ENCODE peak calls at places on chromosome 2, in nine cellular contexts. A is A549; Q is cardiac muscle cell; X is heart right ventricle; E is mesendoderm; W is dorsolateral prefrontal cortex; T is CD8-positive, alpha-beta memory T cell; J is suprapubic skin; K is heart left ventricle. Z is an unnamed sample.

GRCh38 chr2:201233192-201234166 is 26.9 kb upstream of the CASP8 start:
- DNase-seq in E (peak), Q (peak), J (no peak), W (no peak), X (peak), T (peak), K (peak), A (peak), Z (no peak)

GRCh38 chr2:240277073-240277806 is 136.8 kb upstream of the OTOS start:
- DNase-seq in J (no peak), K (peak), W (no peak), T (no peak), Q (peak), X (peak), A (no peak), E (no peak), Z (no peak)

GRCh38 chr2:14632133-14632936 is at the start of gene LRATD1:
- DNase-seq in E (peak), A (peak), K (peak), Q (peak), W (peak), T (no peak), J (peak), X (peak), Z (peak)

GRCh38 chr2:118374974-118375745 is 286.9 kb downstream of the INSIG2 start:
- DNase-seq in J (no peak), W (no peak), T (no peak), X (no peak), E (no peak), A (no peak), Q (no peak), K (no peak), Z (no peak)

GRCh38 chr2:100870652-100871531 is 51.0 kb downstream of the NPAS2 start:
- DNase-seq in W (no peak), X (no peak), K (no peak), A (no peak), T (no peak), E (peak), J (peak), Q (no peak), Z (no peak)

GRCh38 chr2:19282305-19282704 is 76.1 kb downstream of the OSR1 start:
- DNase-seq in J (no peak), K (no peak), E (no peak), W (no peak), Q (no peak), X (no peak), T (no peak), A (no peak), Z (no peak)

GRCh38 chr2:45028276-45028675 is 19.0 kb upstream of the SIX2 start:
- DNase-seq in K (no peak), A (peak), J (no peak), W (no peak), Q (peak), E (no peak), T (no peak), X (no peak), Z (no peak)

GRCh38 chr2:180971811-180972210 is 8.6 kb upstream of the UBE2E3 start:
- DNase-seq in E (no peak), X (no peak), J (no peak), W (no peak), T (no peak), A (no peak), Q (no peak), K (no peak), Z (no peak)

GRCh38 chr2:219570924-219571310 is 422 bp downstream of the OBSL1 start:
- DNase-seq in E (no peak), X (no peak), W (no peak), K (no peak), J (no peak), Q (peak), T (no peak), A (no peak), Z (no peak)

GRCh38 chr2:202436631-202437030 is 60.5 kb downstream of the BMPR2 start:
- DNase-seq in E (no peak), X (no peak), A (no peak), Q (peak), T (no peak), K (no peak), J (no peak), W (no peak), Z (no peak)

GRCh38 chr2:238573916-238574315 is 147.2 kb downstream of the ASB1 start:
- DNase-seq in T (no peak), K (no peak), J (peak), W (no peak), E (no peak), A (no peak), Q (no peak), X (no peak), Z (no peak)

GRCh38 chr2:69539549-69539908 is 102.3 kb upstream of the NFU1 start:
- DNase-seq in A (no peak), Q (no peak), K (no peak), X (no peak), J (no peak), T (no peak), E (no peak), W (no peak), Z (no peak)

GRCh38 chr2:212646698-212647097 is 108.1 kb upstream of the ERBB4 start:
- DNase-seq in W (no peak), A (no peak), X (no peak), T (no peak), J (no peak), K (no peak), E (no peak), Q (no peak), Z (no peak)

GRCh38 chr2:85032621-85033020 is 61.7 kb downstream of the KCMF1 start:
- DNase-seq in K (no peak), X (no peak), E (no peak), A (peak), Q (no peak), T (no peak), J (no peak), W (no peak), Z (no peak)

GRCh38 chr2:68438455-68439303 is 28.4 kb downstream of the FBXO48 start:
- DNase-seq in A (no peak), T (no peak), W (no peak), X (no peak), J (no peak), Q (peak), E (no peak), K (no peak), Z (no peak)

GRCh38 chr2:60439219-60439974 is 114.1 kb downstream of the BCL11A start:
- DNase-seq in K (peak), E (no peak), W (no peak), J (no peak), X (peak), Q (peak), T (no peak), A (no peak), Z (peak)

GRCh38 chr2:240604291-240604938 is 17.9 kb downstream of the CAPN10 start:
- DNase-seq in K (peak), J (peak), T (no peak), Q (peak), A (peak), E (peak), W (peak), X (peak), Z (peak)

GRCh38 chr2:68805025-68805424 is 66.2 kb downstream of the BMP10 start:
- DNase-seq in E (no peak), Q (no peak), A (no peak), W (no peak), X (no peak), K (no peak), J (no peak), T (no peak), Z (no peak)

GRCh38 chr2:172427256-172427989 is at the start of gene ITGA6:
- DNase-seq in K (peak), Q (peak), X (peak), A (peak), T (peak), J (peak), E (peak), W (peak), Z (peak)

GRCh38 chr2:166404831-166405568 is 29.3 kb upstream of the SCN9A start:
- DNase-seq in W (no peak), X (no peak), J (no peak), K (no peak), E (no peak), Q (no peak), T (no peak), A (no peak), Z (no peak)

GRCh38 chr2:70140978-70141753 is 49.7 kb downstream of the C2orf42 start:
- DNase-seq in A (peak), J (no peak), E (peak), T (peak), W (no peak), Q (peak), X (peak), K (no peak), Z (no peak)

GRCh38 chr2:168089200-168089599 is 158.2 kb downstream of the STK39 start:
- DNase-seq in K (no peak), W (no peak), Q (no peak), T (no peak), X (no peak), A (no peak), J (no peak), E (no peak), Z (no peak)

GRCh38 chr2:100876231-100876860 is 56.4 kb downstream of the NPAS2 start:
- DNase-seq in T (no peak), E (no peak), A (no peak), X (no peak), K (no peak), J (no peak), Q (no peak), W (no peak), Z (no peak)

GRCh38 chr2:61275575-61276184 is 113.7 kb downstream of the C2orf74 start:
- DNase-seq in A (no peak), W (no peak), K (no peak), X (no peak), Q (no peak), T (no peak), J (no peak), E (no peak), Z (no peak)

GRCh38 chr2:16635796-16636699 is 29.6 kb downstream of the CYRIA start:
- DNase-seq in K (no peak), J (no peak), T (no peak), X (no peak), W (no peak), A (no peak), Q (peak), E (no peak), Z (peak)

GRCh38 chr2:36058953-36059352 is 296.6 kb upstream of the CRIM1 start:
- DNase-seq in A (no peak), Q (no peak), K (no peak), E (peak), T (no peak), X (no peak), J (no peak), W (no peak), Z (no peak)

GRCh38 chr2:190846746-190847145 is 33.9 kb upstream of the GLS start:
- DNase-seq in W (no peak), A (peak), T (no peak), J (no peak), K (no peak), Q (no peak), E (no peak), X (no peak), Z (no peak)

GRCh38 chr2:109217362-109218086 is 88.5 kb downstream of the SH3RF3 start:
- DNase-seq in E (no peak), X (no peak), A (no peak), W (no peak), J (peak), T (no peak), K (no peak), Q (peak), Z (peak)

GRCh38 chr2:54107903-54108615 is 7.4 kb upstream of the ACYP2 start:
- DNase-seq in X (no peak), T (no peak), Q (no peak), J (no peak), E (no peak), W (no peak), A (no peak), K (no peak), Z (no peak)

GRCh38 chr2:157438907-157439791 is 4.7 kb downstream of the CYTIP start:
- DNase-seq in J (no peak), K (no peak), E (no peak), X (no peak), T (no peak), A (no peak), Q (peak), W (no peak), Z (no peak)

GRCh38 chr2:144516981-144517824 is 2.7 kb downstream of the ZEB2 start:
- DNase-seq in X (peak), A (peak), T (peak), W (no peak), K (peak), E (peak), J (peak), Q (peak), Z (peak)

GRCh38 chr2:159093496-159093895 is 125.1 kb downstream of the TANC1 start:
- DNase-seq in J (no peak), K (no peak), E (no peak), Q (no peak), A (no peak), T (no peak), X (no peak), W (no peak), Z (no peak)

GRCh38 chr2:121695179-121695451 is 41.6 kb downstream of the NIFK start:
- DNase-seq in Q (no peak), T (no peak), W (no peak), A (no peak), K (no peak), E (no peak), J (no peak), X (no peak), Z (no peak)

GRCh38 chr2:121696410-121696930 is 40.2 kb downstream of the NIFK start:
- DNase-seq in Q (no peak), A (no peak), E (peak), X (no peak), J (no peak), W (no peak), T (no peak), K (no peak), Z (no peak)

GRCh38 chr2:121699421-121700328 is 37.0 kb downstream of the NIFK start:
- DNase-seq in W (no peak), Q (peak), A (peak), E (peak), J (no peak), X (peak), T (peak), K (peak), Z (no peak)

GRCh38 chr2:121697108-121697631 is 39.5 kb downstream of the NIFK start:
- DNase-seq in T (no peak), X (no peak), J (no peak), Q (peak), K (no peak), E (no peak), A (no peak), W (no peak), Z (no peak)

DNA sequence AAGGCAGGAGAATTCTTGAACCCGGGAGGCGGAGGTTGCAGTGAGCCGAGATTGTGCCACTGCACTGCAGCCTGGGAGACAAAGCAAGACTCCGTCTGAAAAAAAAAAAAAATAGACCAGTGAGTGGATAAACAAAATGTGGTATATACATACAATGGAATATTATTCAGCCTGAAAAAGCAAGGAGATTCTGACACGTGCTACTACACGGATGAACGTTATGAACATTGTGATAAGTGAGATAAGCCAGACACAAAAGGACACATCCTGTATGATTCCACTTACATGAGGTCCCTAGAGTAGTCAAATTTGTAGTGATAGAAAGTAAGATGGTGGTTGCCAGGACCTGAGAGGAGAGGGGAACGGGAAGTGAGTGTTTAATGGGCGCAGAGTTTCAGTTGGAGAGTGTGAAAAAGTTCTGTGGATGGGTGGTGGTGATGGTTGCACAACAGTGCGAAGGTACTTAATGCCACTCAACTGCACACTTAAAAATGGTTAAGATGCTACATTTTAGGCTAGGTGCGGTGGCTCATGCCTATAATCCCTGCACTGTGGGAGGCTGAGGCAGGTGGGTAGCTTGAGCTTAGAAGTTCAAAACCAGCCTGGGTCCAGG is 38.3 kb downstream of the NIFK start:
- DNase-seq in W (no peak), T (no peak), A (no peak), E (no peak), J (no peak), X (no peak), Q (no peak), K (no peak), Z (no peak)
- H3K27ac ChIP-seq in W (no peak), T (no peak), A (peak), E (no peak), J (no peak), X (no peak), Q (no peak), K (no peak), Z (no peak)

GRCh38 chr2:218129756-218130155 is 3.9 kb downstream of the CXCR2 start:
- DNase-seq in T (no peak), A (no peak), Q (peak), W (no peak), J (no peak), K (no peak), E (no peak), X (no peak), Z (no peak)
- H3K27ac ChIP-seq in T (no peak), A (no peak), Q (no peak), W (no peak), J (no peak), K (no peak), E (no peak), X (no peak), Z (no peak)

GRCh38 chr2:20560891-20561702 is 89.8 kb downstream of the HS1BP3 start:
- DNase-seq in A (no peak), K (no peak), X (no peak), E (no peak), T (no peak), Q (no peak), J (no peak), W (no peak), Z (no peak)
- H3K27ac ChIP-seq in A (no peak), K (no peak), X (no peak), E (peak), T (no peak), Q (no peak), J (no peak), W (no peak), Z (no peak)

GRCh38 chr2:42613281-42614064 is 45.0 kb downstream of the MTA3 start:
- DNase-seq in K (no peak), W (no peak), E (no peak), J (no peak), A (no peak), T (no peak), X (no peak), Q (peak), Z (no peak)

GRCh38 chr2:42622943-42623676 is 54.7 kb downstream of the MTA3 start:
- DNase-seq in A (peak), W (no peak), E (peak), J (no peak), K (no peak), X (no peak), T (no peak), Q (no peak), Z (no peak)

GRCh38 chr2:42614838-42615237 is 46.4 kb downstream of the MTA3 start:
- DNase-seq in X (no peak), Q (no peak), W (no peak), A (peak), J (no peak), E (no peak), T (no peak), K (no peak), Z (no peak)

GRCh38 chr2:42618972-42619371 is 50.5 kb downstream of the MTA3 start:
- DNase-seq in T (no peak), Q (peak), W (no peak), A (peak), E (peak), X (no peak), K (no peak), J (no peak), Z (no peak)

DNA sequence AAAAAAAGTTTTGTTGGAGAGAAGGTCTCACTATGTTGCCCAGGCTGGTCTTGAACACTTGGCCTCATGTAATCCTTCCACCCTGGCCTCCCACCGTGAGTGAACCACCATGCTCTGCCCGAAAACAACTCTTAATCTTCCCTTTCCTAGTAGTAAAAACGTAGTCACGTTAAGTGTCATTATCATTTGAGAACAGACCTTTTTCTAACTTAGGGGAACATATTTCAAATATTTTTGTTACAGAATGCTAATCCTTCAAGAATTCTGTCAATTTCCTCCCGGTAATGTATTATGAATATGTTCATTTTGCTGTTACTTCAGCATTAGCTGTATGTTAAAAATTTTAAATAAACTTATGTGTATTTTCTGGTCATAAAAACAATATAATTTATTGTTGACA is 49.7 kb downstream of the MTA3 start:
- DNase-seq in X (no peak), K (no peak), A (no peak), E (no peak), Q (no peak), W (no peak), J (no peak), T (no peak), Z (no peak)
- H3K27ac ChIP-seq in X (no peak), K (no peak), A (no peak), E (no peak), Q (no peak), W (no peak), J (no peak), T (no peak), Z (no peak)

GRCh38 chr2:120468136-120468535 is 122.2 kb downstream of the INHBB start:
- DNase-seq in J (peak), E (no peak), X (no peak), W (peak), Q (no peak), A (no peak), K (no peak), T (no peak), Z (no peak)

GRCh38 chr2:120465989-120466703 is 120.2 kb downstream of the INHBB start:
- DNase-seq in A (no peak), X (no peak), W (no peak), J (no peak), E (peak), K (no peak), T (no peak), Q (no peak), Z (no peak)

GRCh38 chr2:120465012-120465700 is 119.2 kb downstream of the INHBB start:
- DNase-seq in Q (no peak), W (no peak), X (no peak), J (no peak), K (no peak), T (no peak), A (no peak), E (no peak), Z (no peak)

GRCh38 chr2:120465701-120465988 is 119.7 kb downstream of the INHBB start:
- DNase-seq in W (no peak), X (no peak), T (no peak), J (no peak), Q (no peak), K (no peak), A (no peak), E (no peak), Z (no peak)

DNA sequence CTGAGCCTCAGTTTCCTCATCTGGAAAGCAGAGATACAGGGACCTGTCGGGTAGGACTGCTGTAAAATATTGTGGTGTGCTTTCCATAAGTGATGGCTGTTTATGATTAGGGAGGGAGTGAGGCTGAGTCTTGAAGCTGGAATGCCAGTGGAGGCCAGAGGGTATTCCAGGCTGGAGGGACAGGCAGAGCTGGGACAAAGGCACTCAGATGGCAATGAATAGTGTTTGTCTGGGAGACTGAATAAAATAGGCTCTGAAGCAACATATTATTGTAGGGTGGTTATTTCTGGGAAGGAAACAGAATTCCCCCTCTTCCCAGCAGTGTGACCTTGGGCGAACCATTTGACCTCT is 120.7 kb downstream of the INHBB start:
- DNase-seq in T (no peak), E (no peak), W (no peak), Q (no peak), J (no peak), A (no peak), K (no peak), X (no peak), Z (no peak)
- H3K27ac ChIP-seq in T (no peak), E (no peak), W (no peak), Q (no peak), J (no peak), A (peak), K (no peak), X (no peak), Z (no peak)

GRCh38 chr2:64770781-64771334 is 117.1 kb upstream of the SERTAD2 start:
- DNase-seq in J (no peak), Q (peak), E (peak), A (no peak), W (no peak), X (peak), T (no peak), K (peak), Z (no peak)
- H3K27ac ChIP-seq in J (no peak), Q (peak), E (no peak), A (peak), W (peak), X (no peak), T (no peak), K (peak), Z (no peak)

GRCh38 chr2:237209046-237209375 is 123.3 kb downstream of the COPS8 start:
- DNase-seq in K (no peak), W (no peak), J (no peak), T (no peak), Q (no peak), A (no peak), X (no peak), E (no peak), Z (no peak)
- H3K27ac ChIP-seq in K (peak), W (no peak), J (peak), T (no peak), Q (no peak), A (no peak), X (peak), E (no peak), Z (no peak)

Z was measured in substantia nigra.